ENCODE peak calls at places on chromosomes 4 and X, in four cellular contexts. One of them, this sample, is unnamed.

GRCh38 chr4:70721747-70722146 is at the start of gene RUFY3:
- DNase-seq in T1000: peak; percentile 50
- DNase-seq in NCI-H510A: peak; percentile 94
- DNase-seq in SJCRH30: peak; percentile 86
- DNase-seq in this sample: no peak

GRCh38 chr4:127533028-127533700 is 99.6 kb upstream of the INTU start:
- DNase-seq in T1000: no peak
- DNase-seq in NCI-H510A: no peak
- DNase-seq in SJCRH30: no peak
- DNase-seq in this sample: no peak

GRCh38 chr4:23979534-23979933 is 89.7 kb upstream of the PPARGC1A start:
- DNase-seq in T1000: no peak
- DNase-seq in NCI-H510A: no peak
- DNase-seq in SJCRH30: no peak
- DNase-seq in this sample: no peak

GRCh38 chrX:119672252-119672825 is 20.6 kb downstream of the SEPTIN6 start:
- DNase-seq in T1000: no peak
- DNase-seq in NCI-H510A: peak; percentile 40
- DNase-seq in SJCRH30: no peak
- DNase-seq in this sample: no peak

GRCh38 chr4:155629183-155629825 is 37.3 kb upstream of the GUCY1A1 start:
- DNase-seq in T1000: no peak
- DNase-seq in NCI-H510A: no peak
- DNase-seq in SJCRH30: no peak
- DNase-seq in this sample: no peak

GRCh38 chr4:173289351-173289725 is 44.8 kb downstream of the HMGB2 start:
- DNase-seq in T1000: no peak
- DNase-seq in NCI-H510A: no peak
- DNase-seq in SJCRH30: no peak
- DNase-seq in this sample: no peak

GRCh38 chrX:151703487-151703886 is 8.2 kb downstream of the PRRG3 start:
- DNase-seq in T1000: no peak
- DNase-seq in NCI-H510A: no peak
- DNase-seq in SJCRH30: peak; percentile 32
- DNase-seq in this sample: no peak

GRCh38 chr4:90503677-90504076 is 376.5 kb downstream of the CCSER1 start:
- DNase-seq in T1000: no peak
- DNase-seq in NCI-H510A: no peak
- DNase-seq in SJCRH30: no peak
- DNase-seq in this sample: no peak

GRCh38 chrX:71941771-71942170 is 31.1 kb downstream of the NHSL2 start:
- DNase-seq in T1000: no peak
- DNase-seq in NCI-H510A: no peak
- DNase-seq in SJCRH30: no peak
- DNase-seq in this sample: no peak